ENCODE peak calls at places on chromosome 5, in four cellular contexts. U is upper lobe of right lung; S is CD8-positive, alpha-beta T cell; M is endodermal cell. C is an unnamed sample.
A peak's percentile ranks its signal among the peaks of the same experiment; 100 is the strongest.

GRCh38 chr5:78699565-78700143 is 51.1 kb upstream of the LHFPL2 start:
- DNase-seq in S (no peak), U (no peak), M (no peak), C (no peak)

GRCh38 chr5:132203916-132204315 is 23.7 kb downstream of the P4HA2 start:
- DNase-seq in U (no peak), S (no peak), M (peak; percentile 11), C (no peak)

GRCh38 chr5:61332369-61332745 is 299 bp downstream of the ZSWIM6 start:
- DNase-seq in S (peak; percentile 44), U (peak; percentile 78), M (no peak), C (no peak)

GRCh38 chr5:98428806-98429205 is 344.7 kb upstream of the RGMB start:
- DNase-seq in S (no peak), M (no peak), U (no peak), C (no peak)

GRCh38 chr5:107806705-107807104 is 136.0 kb upstream of the EFNA5 start:
- DNase-seq in S (no peak), M (no peak), U (no peak), C (no peak)

GRCh38 chr5:149730620-149731331 is 666 bp downstream of the PPARGC1B start:
- DNase-seq in U (peak; percentile 84), S (peak; percentile 55), M (peak; percentile 86), C (no peak)

GRCh38 chr5:74136276-74136675 is 504.3 kb downstream of the ENC1 start:
- DNase-seq in U (no peak), S (no peak), M (no peak), C (no peak)

GRCh38 chr5:98775962-98776687 is 2.7 kb downstream of the RGMB start:
- DNase-seq in M (no peak), S (no peak), U (no peak), C (no peak)

GRCh38 chr5:170791325-170791954 is 7.9 kb downstream of the GABRP start:
- DNase-seq in M (peak; percentile 94), U (no peak), S (no peak), C (no peak)

GRCh38 chr5:94746731-94747124 is 128.3 kb downstream of the SLF1 start:
- DNase-seq in M (no peak), S (no peak), U (no peak), C (no peak)

GRCh38 chr5:26791021-26791420 is 247.4 kb downstream of the CDH9 start:
- DNase-seq in S (no peak), U (no peak), M (no peak), C (no peak)

GRCh38 chr5:169581580-169582227 is 1.9 kb upstream of the SPDL1 start:
- DNase-seq in S (peak; percentile 61), M (peak; percentile 84), U (no peak), C (no peak)

GRCh38 chr5:124365491-124365890 is 380.9 kb downstream of the ZNF608 start:
- DNase-seq in U (no peak), S (no peak), M (no peak), C (no peak)

GRCh38 chr5:124544366-124545055 is 201.9 kb downstream of the ZNF608 start:
- DNase-seq in S (no peak), M (no peak), U (no peak), C (no peak)

GRCh38 chr5:178227929-178228328 is 4.7 kb downstream of the PHYKPL start:
- DNase-seq in S (no peak), M (no peak), U (no peak), C (no peak)

GRCh38 chr5:145660897-145661650 is 174.1 kb downstream of the PRELID2 start:
- DNase-seq in M (no peak), U (no peak), S (no peak), C (no peak)

GRCh38 chr5:119269061-119269579 is 86.7 kb upstream of the TNFAIP8 start:
- DNase-seq in U (peak; percentile 70), M (peak; percentile 71), S (peak; percentile 46), C (no peak)

GRCh38 chr5:180208435-180209081 is 453 bp downstream of the RASGEF1C start:
- DNase-seq in M (peak; percentile 77), S (no peak), U (peak; percentile 62), C (no peak)

GRCh38 chr5:73776405-73776804 is 150.4 kb downstream of the ARHGEF28 start:
- DNase-seq in M (no peak), S (no peak), U (no peak), C (no peak)

GRCh38 chr5:36657563-36657995 is 51.2 kb downstream of the SLC1A3 start:
- DNase-seq in M (no peak), S (no peak), U (no peak), C (no peak)

GRCh38 chr5:37715361-37715760 is 124.5 kb downstream of the GDNF start:
- DNase-seq in S (no peak), M (no peak), U (no peak), C (no peak)

GRCh38 chr5:132369012-132369470 is 469 bp upstream of the SLC22A5 start:
- DNase-seq in S (no peak), U (no peak), M (no peak), C (no peak)

GRCh38 chr5:67511911-67512310 is 315.3 kb upstream of the CD180 start:
- DNase-seq in S (no peak), U (no peak), M (no peak), C (no peak)

GRCh38 chr5:147939431-147940114 is 33.2 kb upstream of the C5orf46 start:
- DNase-seq in M (no peak), S (no peak), U (peak; percentile 62), C (no peak)

GRCh38 chr5:80160242-80160641 is 95.6 kb downstream of the SERINC5 start:
- DNase-seq in M (no peak), S (no peak), U (no peak), C (no peak)

GRCh38 chr5:14062178-14062577 is 81.0 kb upstream of the TRIO start:
- DNase-seq in S (no peak), U (no peak), M (no peak), C (no peak)

GRCh38 chr5:82092-82491 is 9.9 kb upstream of the PLEKHG4B start:
- DNase-seq in S (no peak), U (no peak), M (peak; percentile 90), C (no peak)

GRCh38 chr5:175795959-175796358 is 75.4 kb upstream of the CPLX2 start:
- DNase-seq in U (no peak), S (no peak), M (no peak), C (no peak)

GRCh38 chr5:622946-623522 is 10.9 kb downstream of the CEP72 start:
- DNase-seq in M (no peak), S (no peak), U (peak; percentile 54), C (no peak)

GRCh38 chr5:117604845-117605244 is 1030.2 kb upstream of the SEMA6A start:
- DNase-seq in S (no peak), U (no peak), M (no peak), C (no peak)

GRCh38 chr5:95720094-95720793 is 10.9 kb upstream of the RHOBTB3 start:
- DNase-seq in M (no peak), U (no peak), S (no peak), C (no peak)

GRCh38 chr5:43661102-43661501 is 58.1 kb downstream of the NNT start:
- DNase-seq in M (no peak), U (no peak), S (no peak), C (no peak)

GRCh38 chr5:149745-150450 is 41.4 kb upstream of the LRRC14B start:
- DNase-seq in U (no peak), M (no peak), S (no peak), C (no peak)

GRCh38 chr5:67249590-67249895 is 52.9 kb upstream of the CD180 start:
- DNase-seq in U (no peak), S (no peak), M (no peak), C (no peak)

GRCh38 chr5:14187660-14188059 is 44.5 kb downstream of the TRIO start:
- DNase-seq in M (no peak), U (no peak), S (no peak), C (no peak)

DNA sequence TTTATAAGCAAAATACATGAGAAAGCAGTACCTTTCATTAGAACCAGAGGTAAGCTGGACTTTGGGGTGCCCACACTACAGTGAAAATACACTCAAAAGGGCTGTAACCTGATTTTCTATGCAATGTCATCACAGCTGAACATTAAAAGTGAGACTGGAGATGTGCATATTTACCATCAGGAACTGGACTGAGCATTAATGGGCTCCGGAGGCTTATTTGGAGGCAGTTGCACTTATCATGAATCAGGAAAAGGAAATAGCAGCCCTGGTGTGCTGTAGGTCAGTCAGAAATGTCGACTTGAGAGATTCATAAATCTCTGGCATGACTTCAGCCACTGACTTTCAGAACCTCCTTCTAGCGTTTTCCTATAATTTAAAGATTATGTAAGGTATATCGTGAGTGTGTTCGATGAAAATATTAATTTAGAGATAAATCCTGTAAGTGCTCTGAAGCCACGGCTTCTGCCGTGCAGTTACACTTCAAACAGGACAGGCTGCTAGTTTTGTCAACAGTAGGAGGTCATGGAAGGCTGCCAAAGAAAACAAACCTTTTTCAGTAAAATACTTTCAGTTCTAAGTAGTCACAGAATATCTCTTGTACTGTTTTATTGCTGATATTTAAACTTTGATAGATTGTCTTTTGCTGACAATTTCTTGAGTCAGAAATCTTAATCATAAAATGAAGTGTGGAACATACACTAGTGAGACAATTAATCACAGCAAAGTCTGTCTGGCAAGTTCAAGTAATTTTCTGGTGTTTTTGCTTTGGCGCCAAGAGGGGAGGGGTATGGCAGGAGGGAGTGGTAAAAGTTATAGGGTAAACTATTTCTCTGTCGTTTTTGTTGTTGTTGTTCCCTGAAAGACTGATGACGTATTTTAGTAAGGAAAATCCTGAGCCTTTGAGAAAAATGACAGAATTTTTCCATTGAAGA is 939.7 kb downstream of the NR2F1-AS1 start:
- DNase-seq in U (no peak), M (no peak), S (no peak), C (no peak)
- H3K27ac ChIP-seq in U (no peak overlapping the region), M (peak overlapping the region; percentile 72), S (no peak overlapping the region), C (no peak overlapping the region)

DNA sequence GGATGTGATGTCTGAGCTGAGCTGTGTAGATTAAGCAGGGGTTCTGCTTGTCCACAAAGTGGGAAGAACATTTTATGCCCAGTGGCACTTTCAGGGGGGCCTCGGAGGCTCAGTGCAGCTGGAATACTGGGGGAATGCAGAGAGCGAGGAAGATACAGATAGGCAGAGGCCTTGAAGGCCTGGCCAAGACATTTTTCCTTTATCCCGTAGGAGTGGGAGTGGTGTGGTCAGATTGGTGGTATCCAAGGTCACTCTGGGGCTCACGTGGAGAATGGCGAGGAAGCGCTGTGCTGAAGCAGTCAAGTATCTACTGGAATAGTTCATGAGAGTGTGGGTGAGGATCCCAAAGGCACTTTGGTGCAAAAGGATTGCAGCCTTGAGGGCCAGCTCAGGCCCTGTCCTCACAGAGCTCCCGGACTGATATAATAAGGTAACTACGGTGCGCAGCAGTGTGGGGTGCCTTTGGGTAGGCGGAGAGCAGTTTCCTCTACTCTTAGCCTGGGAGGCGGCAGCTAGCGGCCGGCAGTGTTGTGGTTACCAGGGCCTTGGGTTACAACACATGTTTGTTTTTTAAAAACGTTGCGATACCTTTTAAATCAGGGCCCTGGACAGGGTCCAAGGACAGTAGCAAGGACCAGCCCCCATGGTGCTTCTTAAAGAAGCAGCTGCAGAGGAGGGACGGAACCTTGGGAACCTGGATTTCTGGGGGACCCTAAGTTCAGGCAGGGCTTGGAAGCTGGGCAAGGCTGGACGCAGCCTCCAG is 10.8 kb upstream of the CCDC69 start:
- DNase-seq in M (no peak), U (peak; percentile 90), S (peak; percentile 41), C (no peak)
- H3K27ac ChIP-seq in M (no peak overlapping the region), U (peak overlapping the region; percentile 49), S (peak overlapping the region; percentile 50), C (peak overlapping the region; percentile 21)

GRCh38 chr5:158384535-158385421 is 525.8 kb upstream of the CLINT1 start:
- DNase-seq in S (no peak), U (no peak), M (no peak), C (no peak)
- H3K27ac ChIP-seq in S (no peak overlapping the region), U (no peak overlapping the region), M (no peak overlapping the region), C (peak overlapping the region; percentile 29)

DNA sequence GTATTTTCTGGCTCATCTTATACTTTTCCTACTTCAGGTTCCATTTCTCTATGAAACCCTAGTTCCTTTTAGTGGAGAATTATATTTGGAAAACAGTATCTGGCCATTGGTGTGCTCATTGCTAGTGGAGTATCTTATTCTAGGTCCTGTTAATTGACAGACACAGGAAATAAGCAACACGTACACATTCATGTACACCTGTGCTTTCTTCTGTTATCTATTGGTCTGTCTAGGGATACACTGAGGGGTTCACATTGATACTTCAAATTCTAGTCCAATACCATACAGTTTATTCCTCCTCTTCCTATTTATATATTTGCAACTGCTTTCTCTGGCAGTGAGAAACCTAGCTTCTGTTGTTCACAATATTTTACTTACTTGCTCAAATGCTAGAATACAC is 110.2 kb downstream of the FER start:
- DNase-seq in U (no peak), S (no peak), M (no peak), C (no peak)
- H3K27ac ChIP-seq in U (no peak overlapping the region), S (no peak overlapping the region), M (no peak overlapping the region), C (no peak overlapping the region)